ENCODE peak calls at places on chromosomes 2 and 18, in seven cellular contexts. N is epithelial cell of esophagus, A is neural crest cell, F is astrocyte of the cerebellum, L is cardiac muscle cell, K is keratinocyte, X is uterus. E is an unnamed sample.

GRCh38 chr2:85605406-85606115 is 3.1 kb upstream of the TMEM150A start:
- DNase-seq in N (no peak), A (no peak), F (peak; percentile 97), L (peak; percentile 94), K (no peak), X (no peak), E (no peak)

GRCh38 chr2:186068154-186068826 is 329.7 kb downstream of the FSIP2 start:
- DNase-seq in N (no peak), A (no peak), F (peak; percentile 19), L (peak; percentile 1), K (no peak), X (no peak), E (no peak)

GRCh38 chr2:236171213-236172201 is 3.3 kb upstream of the GBX2 start:
- DNase-seq in N (peak; percentile 60), A (no peak), F (no peak), L (no peak), K (no peak), X (no peak), E (no peak)

GRCh38 chr2:207491086-207491485 is 38.7 kb upstream of the CREB1 start:
- DNase-seq in N (no peak), A (no peak), F (no peak), L (no peak), K (no peak), X (no peak), E (no peak)

GRCh38 chr2:120180066-120180465 is 43.1 kb downstream of the TMEM185B start:
- DNase-seq in N (no peak), A (no peak), F (no peak), L (no peak), K (no peak), X (no peak), E (no peak)

GRCh38 chr18:77108001-77108692 is 24.4 kb downstream of the MBP start:
- DNase-seq in N (no peak), A (no peak), F (peak; percentile 50), L (peak; percentile 90), K (no peak), X (peak; percentile 84), E (no peak)

GRCh38 chr2:12556762-12557161 is 160.0 kb upstream of the TRIB2 start:
- DNase-seq in N (peak; percentile 39), A (no peak), F (no peak), L (peak; percentile 68), K (no peak), X (no peak), E (no peak)

GRCh38 chr18:41942254-41942653 is 12.8 kb upstream of the PIK3C3 start:
- DNase-seq in N (no peak), A (no peak), F (no peak), L (no peak), K (no peak), X (no peak), E (no peak)

GRCh38 chr2:122255924-122256323 is 500.5 kb downstream of the TSN start:
- DNase-seq in N (no peak), A (no peak), F (peak; percentile 11), L (no peak), K (no peak), X (no peak), E (no peak)

GRCh38 chr2:217436386-217436785 is 566.4 kb downstream of the TNS1 start:
- DNase-seq in N (no peak), A (no peak), F (no peak), L (no peak), K (no peak), X (no peak), E (no peak)

GRCh38 chr2:96734899-96735585 is 4.8 kb downstream of the LMAN2L start:
- DNase-seq in N (no peak), A (no peak), F (no peak), L (peak; percentile 40), K (no peak), X (no peak), E (peak; percentile 28)

GRCh38 chr2:217662984-217663602 is 339.7 kb downstream of the TNS1 start:
- DNase-seq in N (no peak), A (no peak), F (no peak), L (no peak), K (no peak), X (no peak), E (no peak)

GRCh38 chr2:32064021-32064678 is 794 bp downstream of the SPAST start:
- DNase-seq in N (peak; percentile 13), A (no peak), F (no peak), L (no peak), K (no peak), X (no peak), E (no peak)

GRCh38 chr2:95024960-95025405 is 525 bp upstream of the MAL start:
- DNase-seq in N (no peak), A (no peak), F (no peak), L (no peak), K (no peak), X (no peak), E (no peak)

GRCh38 chr2:121075006-121075545 is 209.9 kb downstream of the TFCP2L1 start:
- DNase-seq in N (peak; percentile 90), A (peak; percentile 30), F (peak; percentile 87), L (peak; percentile 92), K (peak; percentile 73), X (peak; percentile 77), E (peak; percentile 65)

GRCh38 chr2:120134263-120134662 is 88.9 kb downstream of the TMEM185B start:
- DNase-seq in N (peak; percentile 96), A (no peak), F (peak; percentile 97), L (peak; percentile 83), K (peak; percentile 48), X (no peak), E (peak; percentile 43)

GRCh38 chr2:57549642-57550102 is 496.9 kb upstream of the VRK2 start:
- DNase-seq in N (peak; percentile 33), A (no peak), F (no peak), L (no peak), K (no peak), X (no peak), E (no peak)

GRCh38 chr2:74653985-74654882 is at the start of gene SEMA4F:
- DNase-seq in N (peak; percentile 96), A (peak; percentile 92), F (peak; percentile 82), L (peak; percentile 96), K (peak; percentile 75), X (peak; percentile 95), E (peak; percentile 78)

DNA sequence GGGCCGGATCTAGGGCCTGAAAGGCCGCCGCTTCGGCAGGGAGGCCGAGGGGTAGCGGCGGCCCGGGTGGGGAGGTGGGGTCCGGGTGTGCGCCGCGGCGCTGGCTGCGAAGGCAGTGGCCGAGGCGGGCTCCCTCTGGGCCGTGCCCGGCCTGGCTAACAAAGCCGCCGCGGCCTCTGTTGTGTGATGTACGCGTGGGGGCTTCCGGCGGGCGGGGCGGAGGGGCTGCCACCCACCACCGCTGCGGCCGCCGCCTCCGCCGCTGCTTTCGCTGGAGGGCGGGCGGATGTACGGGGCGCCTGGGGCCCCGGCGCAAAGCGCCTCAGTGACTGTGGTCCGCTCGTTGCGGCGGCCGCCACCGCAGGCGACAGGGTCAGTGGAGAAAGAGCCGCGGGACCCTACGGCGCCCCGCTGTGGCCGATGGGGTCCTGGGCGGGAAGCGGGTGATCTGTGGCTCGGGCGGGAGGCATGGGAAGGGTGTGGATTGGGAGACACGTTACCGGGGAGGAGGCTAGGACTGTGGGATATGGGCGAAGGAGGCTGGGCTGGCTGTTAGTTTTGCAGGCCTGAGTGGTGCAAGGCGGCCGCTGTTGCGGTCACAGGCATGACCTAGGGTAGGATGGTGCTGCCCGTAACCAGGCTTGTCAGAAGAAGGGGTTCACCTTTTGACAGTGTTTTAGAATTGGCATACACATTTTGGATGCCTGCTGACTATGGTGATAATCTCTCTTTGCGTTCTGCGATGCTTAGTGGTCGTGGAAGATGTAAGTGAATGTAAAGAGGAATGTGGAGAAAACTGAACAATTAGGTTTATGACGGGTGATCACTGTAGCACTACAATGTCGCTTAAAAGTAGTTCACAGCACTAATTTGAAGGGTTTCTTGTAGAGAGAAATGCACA is 662 bp downstream of the BZW1 start:
- DNase-seq in N (peak; percentile 72), A (peak; percentile 62), F (no peak), L (peak; percentile 72), K (no peak), X (peak; percentile 54), E (no peak)
- TF ChIP-seq CTCF in N (peak; percentile 52), A (peak; percentile 64), F (peak; percentile 15), L (peak; percentile 56), K (peak; percentile 34), X (peak; percentile 57), E (peak; percentile 66)

GRCh38 chr2:33673937-33674336 is 74.8 kb upstream of the FAM98A start:
- DNase-seq in N (peak; percentile 11), A (no peak), F (no peak), L (peak; percentile 6), K (no peak), X (no peak), E (no peak)

GRCh38 chr2:33671198-33671597 is 72.1 kb upstream of the FAM98A start:
- DNase-seq in N (no peak), A (no peak), F (no peak), L (no peak), K (no peak), X (no peak), E (no peak)

GRCh38 chr2:33672389-33672788 is 73.3 kb upstream of the FAM98A start:
- DNase-seq in N (no peak), A (no peak), F (no peak), L (no peak), K (no peak), X (no peak), E (no peak)

GRCh38 chr2:33672896-33673295 is 73.8 kb upstream of the FAM98A start:
- DNase-seq in N (no peak), A (no peak), F (no peak), L (no peak), K (no peak), X (no peak), E (no peak)

DNA sequence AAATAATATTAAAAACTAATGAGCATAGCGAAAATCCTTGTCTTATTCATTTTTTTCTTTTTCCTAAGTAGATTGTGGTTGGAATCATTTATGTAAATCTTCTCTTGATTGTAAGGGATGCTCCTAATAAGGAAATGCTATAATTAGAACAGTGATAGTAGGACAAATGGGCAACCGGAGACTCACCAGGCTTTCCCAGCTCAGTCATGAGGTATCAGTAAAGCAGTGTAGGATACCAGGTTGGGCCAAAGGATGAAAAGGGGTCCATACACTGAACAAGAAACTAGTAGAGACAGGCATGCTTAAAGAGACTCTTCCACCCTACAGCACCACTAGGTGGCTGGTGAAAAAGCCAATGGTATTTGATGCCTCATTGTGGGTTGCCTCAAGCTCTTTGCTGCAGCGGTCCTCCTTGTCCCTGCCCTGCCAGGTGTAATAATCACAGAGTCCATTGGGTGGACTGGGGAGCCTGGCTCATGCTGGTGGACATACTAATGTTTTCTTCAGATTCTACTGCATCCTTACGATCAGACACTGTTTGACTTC is 71.4 kb upstream of the FAM98A start:
- DNase-seq in N (peak; percentile 4), A (no peak), F (no peak), L (no peak), K (no peak), X (no peak), E (no peak)
- TF ChIP-seq CTCF in N (peak; percentile 13), A (peak; percentile 21), F (no peak), L (no peak), K (no peak), X (no peak), E (no peak)

DNA sequence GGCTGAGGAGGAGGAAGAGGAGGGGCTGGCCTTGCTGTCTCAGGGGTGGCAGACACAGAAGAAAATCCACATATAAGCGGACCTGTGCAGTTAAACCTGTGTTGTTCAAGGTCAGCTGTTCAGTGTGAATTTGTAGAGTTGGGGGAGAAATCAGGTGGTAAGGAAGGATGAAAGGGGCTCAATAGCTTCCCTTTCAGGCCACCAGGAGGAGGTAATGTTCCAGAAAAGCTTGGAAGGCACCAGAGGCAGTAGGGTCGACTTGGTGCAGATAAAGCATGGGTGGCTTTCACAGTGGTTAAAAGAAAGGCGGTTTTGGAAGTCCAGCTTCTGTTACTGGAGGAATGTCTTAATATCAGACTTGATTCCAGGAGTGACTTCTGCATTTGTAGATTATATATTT is 167.4 kb downstream of the THSD7B start:
- DNase-seq in N (peak; percentile 53), A (peak; percentile 21), F (no peak), L (no peak), K (no peak), X (no peak), E (peak; percentile 3)
- TF ChIP-seq CTCF in N (peak; percentile 69), A (peak; percentile 67), F (peak; percentile 46), L (peak; percentile 5), K (peak; percentile 61), X (no peak), E (peak; percentile 64)

GRCh38 chr18:48340502-48340901 is 68.7 kb downstream of the ZBTB7C start:
- DNase-seq in N (no peak), A (no peak), F (no peak), L (no peak), K (no peak), X (no peak), E (no peak)
- TF ChIP-seq CTCF in N (peak; percentile 24), A (no peak), F (no peak), L (no peak), K (no peak), X (no peak), E (no peak)